ENCODE peak calls at places on chromosomes 2 and 18, in five cellular contexts. L is K562, H is GM12891, Y is H1, U is HepG2. I is an unnamed sample.

GRCh38 chr2:232533944-232534710 is 5.4 kb upstream of the CHRNG start:
- DNase-seq in Y (no peak), L (no peak), U (no peak), H (no peak), I (no peak)

GRCh38 chr18:46250084-46250811 is 146.1 kb downstream of the HAUS1 start:
- DNase-seq in L (no peak), Y (no peak), U (no peak), H (peak), I (peak)

GRCh38 chr2:20378891-20379519 is 28.4 kb upstream of the PUM2 start:
- DNase-seq in U (peak), L (peak), Y (peak), H (no peak), I (no peak)

GRCh38 chr18:53567935-53568574 is 656.4 kb downstream of the MBD2 start:
- DNase-seq in U (peak), L (no peak), H (peak), Y (peak), I (no peak)

GRCh38 chr18:46756172-46756558 is 688 bp downstream of the ST8SIA5 start:
- DNase-seq in Y (no peak), H (no peak), U (no peak), L (no peak), I (no peak)

GRCh38 chr2:141806090-141806489 is 324.7 kb downstream of the LRP1B start:
- DNase-seq in L (no peak), U (no peak), H (no peak), Y (no peak), I (no peak)

GRCh38 chr2:47041065-47041464 is 114.0 kb downstream of the STPG4 start:
- DNase-seq in L (no peak), Y (no peak), H (no peak), U (no peak), I (no peak)

GRCh38 chr2:119246884-119247843 is 23.5 kb downstream of the STEAP3 start:
- DNase-seq in H (no peak), L (no peak), U (no peak), Y (no peak), I (no peak)

GRCh38 chr18:57043241-57043640 is 103.6 kb upstream of the BOD1L2 start:
- DNase-seq in U (no peak), Y (no peak), H (no peak), L (no peak), I (no peak)

GRCh38 chr2:117470311-117471095 is 344.0 kb upstream of the DDX18 start:
- DNase-seq in U (peak), L (peak), Y (peak), H (peak), I (no peak)

GRCh38 chr2:25566694-25567093 is 106.7 kb downstream of the DTNB start:
- DNase-seq in H (no peak), U (no peak), Y (no peak), L (no peak), I (peak)

GRCh38 chr2:10363861-10364610 is 61.3 kb downstream of the HPCAL1 start:
- DNase-seq in U (no peak), L (no peak), Y (no peak), H (no peak), I (no peak)

GRCh38 chr2:119475857-119476244 is 44.2 kb downstream of the TMEM37 start:
- DNase-seq in U (no peak), L (no peak), Y (no peak), H (no peak), I (no peak)

GRCh38 chr2:27798476-27798875 is 27.0 kb downstream of the MRPL33 start:
- DNase-seq in H (no peak), Y (no peak), U (no peak), L (no peak), I (no peak)

GRCh38 chr2:72991439-72991725 is 74.1 kb downstream of the EMX1 start:
- DNase-seq in Y (peak), H (no peak), L (no peak), U (no peak), I (no peak)

GRCh38 chr18:3652380-3653262 is 202.6 kb downstream of the TGIF1 start:
- DNase-seq in U (peak), L (peak), Y (no peak), H (no peak), I (no peak)

DNA sequence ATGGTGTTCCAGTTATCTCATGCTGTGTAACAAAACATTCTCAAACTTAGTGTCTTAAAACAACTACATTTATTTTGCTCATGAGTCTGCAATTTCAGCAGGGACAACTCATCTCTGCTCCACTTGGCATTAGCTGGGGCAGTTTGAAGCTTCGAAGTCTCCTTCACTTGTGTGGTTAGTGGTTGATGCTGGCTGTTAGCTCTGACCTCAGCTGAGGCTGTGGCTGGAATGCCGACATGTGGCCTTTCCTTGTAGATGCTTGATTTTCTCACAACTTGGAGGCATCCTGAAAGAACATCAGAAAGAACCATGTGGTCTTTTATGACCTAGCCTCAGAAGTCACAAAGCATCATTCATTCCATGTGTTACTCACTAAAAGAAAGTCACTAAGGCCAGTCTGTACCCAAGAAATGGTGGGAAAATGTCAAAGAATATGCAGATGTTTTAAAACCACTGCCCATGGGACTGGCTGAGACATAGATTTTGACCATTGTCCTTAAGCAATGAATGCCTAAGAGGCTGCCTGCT is 3.8 kb upstream of the TMSB10 start:
- DNase-seq in U (no peak), L (no peak), H (no peak), Y (no peak), I (no peak)
- TF ChIP-seq TAF1 in U (no peak), L (no peak), H (no peak), Y (no peak), I (no peak)

DNA sequence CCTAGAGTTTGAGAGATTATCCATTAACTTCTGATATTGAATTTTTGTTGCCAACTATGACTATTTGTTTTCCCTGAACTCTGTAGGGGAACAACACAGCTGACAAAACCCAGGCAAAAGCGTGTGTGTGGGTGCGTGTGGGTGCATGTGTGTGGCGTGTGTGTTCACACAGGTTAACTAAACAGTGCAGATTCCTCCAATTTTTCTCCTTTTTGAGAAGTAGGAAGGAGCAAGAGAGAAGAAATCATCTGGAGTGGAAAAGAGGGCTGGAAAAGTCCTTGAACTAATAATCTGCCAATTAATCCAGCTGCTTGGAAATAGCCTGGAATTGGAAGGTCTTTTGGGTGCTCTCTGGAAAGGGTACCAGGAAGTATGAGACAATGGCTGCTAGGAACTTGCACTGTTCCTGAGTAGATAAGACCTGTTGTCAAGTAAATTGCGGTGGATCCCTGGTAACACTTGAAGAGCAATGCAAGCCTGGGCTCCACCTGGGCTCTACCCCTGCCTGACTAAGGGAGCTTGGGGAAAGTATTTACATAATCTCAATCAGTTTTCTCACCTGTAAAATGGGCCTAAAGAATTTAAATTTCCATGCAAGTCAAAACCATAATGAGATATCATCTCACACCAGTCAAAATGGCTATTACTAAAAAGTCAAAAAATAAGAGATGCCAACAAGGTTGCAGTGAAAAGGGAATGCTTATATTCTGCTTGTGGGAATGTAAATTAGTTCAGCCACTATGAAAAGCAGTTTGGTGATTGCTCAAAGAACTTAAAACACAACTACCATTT is 40.5 kb upstream of the IL1R1 start:
- DNase-seq in U (peak), H (no peak), Y (no peak), L (no peak), I (no peak)
- TF ChIP-seq POLR2AphosphoS5 in U (peak), H (no peak), Y (no peak), L (no peak), I (no peak)

DNA sequence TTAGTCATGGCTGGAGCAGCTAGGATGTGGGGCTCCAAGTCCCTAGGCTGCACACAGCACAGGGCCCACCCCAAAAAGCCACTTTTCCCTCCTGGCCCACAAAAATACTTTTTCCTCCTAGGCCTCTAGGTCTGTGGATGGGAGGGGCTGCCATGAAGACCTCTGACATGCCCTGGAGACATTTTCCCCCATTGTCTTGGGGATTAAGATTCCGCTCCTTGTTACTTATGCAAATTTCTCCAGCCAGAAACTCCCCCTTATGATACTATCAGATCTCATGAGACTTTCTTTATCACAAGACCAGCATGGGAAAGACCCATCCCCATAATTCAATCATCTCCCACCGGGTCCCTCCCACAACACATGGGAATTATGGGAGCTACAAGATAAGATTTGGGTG is 125.9 kb downstream of the ESCO1 start:
- DNase-seq in Y (no peak), H (no peak), L (no peak), U (no peak), I (no peak)
- TF ChIP-seq POLR2A in Y (no peak), H (no peak), L (no peak), U (no peak), I (no peak)

DNA sequence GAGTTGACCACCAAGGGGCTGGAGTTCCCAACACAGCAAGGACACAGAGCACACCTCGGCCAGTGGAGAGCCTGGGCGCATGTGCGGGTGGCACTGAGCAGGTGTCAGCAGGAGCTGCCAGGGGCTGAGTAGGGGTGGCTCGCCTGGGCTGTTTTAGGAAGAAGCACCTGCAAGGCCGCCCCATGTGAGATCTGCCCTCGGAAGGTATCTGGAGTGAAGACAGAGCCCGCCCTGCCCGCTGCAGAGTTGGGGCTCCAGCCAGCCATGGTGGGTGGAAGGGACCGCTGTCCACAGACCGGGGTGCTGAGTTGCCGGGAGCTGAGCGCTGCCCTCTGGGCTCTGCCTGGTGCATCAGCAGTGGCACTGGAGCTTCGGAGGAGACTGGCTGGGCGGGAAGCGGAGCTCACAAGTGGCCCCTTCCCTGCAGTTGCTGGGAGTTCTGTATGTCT is 35.2 kb downstream of the MTERF4 start:
- DNase-seq in U (no peak), H (no peak), L (peak), Y (peak), I (no peak)
- TF ChIP-seq TAF1 in U (no peak), H (no peak), L (no peak), Y (no peak), I (no peak)

DNA sequence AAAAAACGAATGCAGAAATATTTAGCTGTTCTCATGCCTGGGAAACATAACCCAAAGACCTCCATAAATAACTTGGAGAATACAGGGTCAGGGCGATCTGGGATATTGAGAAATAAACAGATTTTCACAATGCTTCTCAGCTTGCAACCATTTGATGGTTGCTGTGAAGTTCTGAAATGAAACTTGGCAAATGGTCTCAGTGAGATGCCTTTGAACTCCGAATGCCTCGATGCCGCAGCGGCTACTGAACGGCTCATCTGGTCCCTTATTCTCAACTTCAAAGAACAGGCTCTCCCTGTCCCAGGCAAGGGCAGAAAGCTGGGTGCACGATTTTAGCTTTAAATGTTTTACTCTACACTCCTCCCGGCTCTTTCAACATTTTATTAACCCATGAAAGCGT is 78.1 kb downstream of the ZNF516 start:
- DNase-seq in Y (peak), H (no peak), U (no peak), L (no peak), I (no peak)
- TF ChIP-seq POLR2AphosphoS5 in Y (no peak), H (no peak), U (no peak), L (no peak), I (no peak)